ENCODE peak calls at places on chromosomes 16 and 17, in five cellular contexts. One of them, this sample, is unnamed.
A peak's percentile ranks its signal among the peaks of the same experiment; 100 is the strongest.

GRCh38 chr16:15919331-15919730 is 30.1 kb upstream of the ABCC1 start:
- DNase-seq in M059J: peak; percentile 30
- DNase-seq in adipocyte: no peak
- DNase-seq in psoas muscle: no peak
- DNase-seq in stimulated activated CD8-positive, alpha-beta memory T cell treated with anti-CD3 and anti-CD28 coated beads, Interleukin-2, amount 100 ng/mL, for 1 hour: no peak
- DNase-seq in this sample: no peak

GRCh38 chr17:64150237-64151015 is 20.5 kb upstream of the ERN1 start:
- DNase-seq in M059J: no peak
- DNase-seq in adipocyte: peak; percentile 88
- DNase-seq in psoas muscle: peak; percentile 81
- DNase-seq in stimulated activated CD8-positive, alpha-beta memory T cell treated with anti-CD3 and anti-CD28 coated beads, Interleukin-2, amount 100 ng/mL, for 1 hour: no peak
- DNase-seq in this sample: peak; percentile 47

GRCh38 chr17:82241183-82241925 is 12.5 kb downstream of the SLC16A3 start:
- DNase-seq in M059J: peak; percentile 95
- DNase-seq in adipocyte: peak; percentile 74
- DNase-seq in psoas muscle: peak; percentile 93
- DNase-seq in stimulated activated CD8-positive, alpha-beta memory T cell treated with anti-CD3 and anti-CD28 coated beads, Interleukin-2, amount 100 ng/mL, for 1 hour: no peak
- DNase-seq in this sample: peak; percentile 46

GRCh38 chr17:31560836-31561235 is 169.4 kb downstream of the RAB11FIP4 start:
- DNase-seq in M059J: peak; percentile 69
- DNase-seq in adipocyte: peak; percentile 36
- DNase-seq in psoas muscle: no peak
- DNase-seq in stimulated activated CD8-positive, alpha-beta memory T cell treated with anti-CD3 and anti-CD28 coated beads, Interleukin-2, amount 100 ng/mL, for 1 hour: no peak
- DNase-seq in this sample: no peak

GRCh38 chr16:53899471-53899870 is 195.5 kb downstream of the FTO start:
- DNase-seq in M059J: no peak
- DNase-seq in adipocyte: no peak
- DNase-seq in psoas muscle: no peak
- DNase-seq in stimulated activated CD8-positive, alpha-beta memory T cell treated with anti-CD3 and anti-CD28 coated beads, Interleukin-2, amount 100 ng/mL, for 1 hour: no peak
- DNase-seq in this sample: peak; percentile 20

GRCh38 chr17:43834106-43834505 is 1.2 kb upstream of the MPP3 start:
- DNase-seq in M059J: no peak
- DNase-seq in adipocyte: peak; percentile 61
- DNase-seq in psoas muscle: no peak
- DNase-seq in stimulated activated CD8-positive, alpha-beta memory T cell treated with anti-CD3 and anti-CD28 coated beads, Interleukin-2, amount 100 ng/mL, for 1 hour: no peak
- DNase-seq in this sample: peak; percentile 63

GRCh38 chr17:66580601-66581385 is 254.1 kb upstream of the CACNG5 start:
- DNase-seq in M059J: peak; percentile 67
- DNase-seq in adipocyte: peak; percentile 55
- DNase-seq in psoas muscle: no peak
- DNase-seq in stimulated activated CD8-positive, alpha-beta memory T cell treated with anti-CD3 and anti-CD28 coated beads, Interleukin-2, amount 100 ng/mL, for 1 hour: no peak
- DNase-seq in this sample: no peak

GRCh38 chr16:22843856-22844255 is 29.9 kb downstream of the HS3ST2 start:
- DNase-seq in M059J: no peak
- DNase-seq in adipocyte: no peak
- DNase-seq in psoas muscle: no peak
- DNase-seq in stimulated activated CD8-positive, alpha-beta memory T cell treated with anti-CD3 and anti-CD28 coated beads, Interleukin-2, amount 100 ng/mL, for 1 hour: no peak
- DNase-seq in this sample: no peak

GRCh38 chr16:2822158-2822495 is 5.1 kb downstream of the PRSS21 start:
- DNase-seq in M059J: no peak
- DNase-seq in adipocyte: no peak
- DNase-seq in psoas muscle: no peak
- DNase-seq in stimulated activated CD8-positive, alpha-beta memory T cell treated with anti-CD3 and anti-CD28 coated beads, Interleukin-2, amount 100 ng/mL, for 1 hour: no peak
- DNase-seq in this sample: no peak

GRCh38 chr17:40724656-40725055 is 21.1 kb upstream of the KRT24 start:
- DNase-seq in M059J: peak; percentile 62
- DNase-seq in adipocyte: no peak
- DNase-seq in psoas muscle: no peak
- DNase-seq in stimulated activated CD8-positive, alpha-beta memory T cell treated with anti-CD3 and anti-CD28 coated beads, Interleukin-2, amount 100 ng/mL, for 1 hour: no peak
- DNase-seq in this sample: no peak

GRCh38 chr16:49112754-49113153 is 168.9 kb downstream of the CBLN1 start:
- DNase-seq in M059J: no peak
- DNase-seq in adipocyte: no peak
- DNase-seq in psoas muscle: no peak
- DNase-seq in stimulated activated CD8-positive, alpha-beta memory T cell treated with anti-CD3 and anti-CD28 coated beads, Interleukin-2, amount 100 ng/mL, for 1 hour: no peak
- DNase-seq in this sample: no peak

GRCh38 chr16:11356573-11357331 is 11.5 kb downstream of the RMI2 start:
- DNase-seq in M059J: peak; percentile 66
- DNase-seq in adipocyte: peak; percentile 80
- DNase-seq in psoas muscle: peak; percentile 78
- DNase-seq in stimulated activated CD8-positive, alpha-beta memory T cell treated with anti-CD3 and anti-CD28 coated beads, Interleukin-2, amount 100 ng/mL, for 1 hour: no peak
- DNase-seq in this sample: peak; percentile 76

GRCh38 chr16:85856585-85856984 is 42.4 kb upstream of the IRF8 start:
- DNase-seq in M059J: no peak
- DNase-seq in adipocyte: no peak
- DNase-seq in psoas muscle: no peak
- DNase-seq in stimulated activated CD8-positive, alpha-beta memory T cell treated with anti-CD3 and anti-CD28 coated beads, Interleukin-2, amount 100 ng/mL, for 1 hour: no peak
- DNase-seq in this sample: no peak

GRCh38 chr17:60231691-60232090 is 81.9 kb downstream of the CA4 start:
- DNase-seq in M059J: peak; percentile 28
- DNase-seq in adipocyte: peak; percentile 47
- DNase-seq in psoas muscle: no peak
- DNase-seq in stimulated activated CD8-positive, alpha-beta memory T cell treated with anti-CD3 and anti-CD28 coated beads, Interleukin-2, amount 100 ng/mL, for 1 hour: no peak
- DNase-seq in this sample: peak; percentile 47

GRCh38 chr17:48100160-48100559 is 1.1 kb downstream of the CBX1 start:
- DNase-seq in M059J: peak; percentile 39
- DNase-seq in adipocyte: peak; percentile 70
- DNase-seq in psoas muscle: no peak
- DNase-seq in stimulated activated CD8-positive, alpha-beta memory T cell treated with anti-CD3 and anti-CD28 coated beads, Interleukin-2, amount 100 ng/mL, for 1 hour: no peak
- DNase-seq in this sample: peak; percentile 44

GRCh38 chr16:61050547-61050946 is 985.7 kb downstream of the CDH8 start:
- DNase-seq in M059J: no peak
- DNase-seq in adipocyte: no peak
- DNase-seq in psoas muscle: no peak
- DNase-seq in stimulated activated CD8-positive, alpha-beta memory T cell treated with anti-CD3 and anti-CD28 coated beads, Interleukin-2, amount 100 ng/mL, for 1 hour: no peak
- DNase-seq in this sample: no peak

GRCh38 chr16:11629071-11630030 is 38.9 kb upstream of the SNN start:
- DNase-seq in M059J: no peak
- DNase-seq in adipocyte: no peak
- DNase-seq in psoas muscle: no peak
- DNase-seq in stimulated activated CD8-positive, alpha-beta memory T cell treated with anti-CD3 and anti-CD28 coated beads, Interleukin-2, amount 100 ng/mL, for 1 hour: no peak
- DNase-seq in this sample: no peak

GRCh38 chr17:81837641-81838040 is 2.8 kb upstream of the PPP1R27 start:
- DNase-seq in M059J: peak; percentile 46
- DNase-seq in adipocyte: no peak
- DNase-seq in psoas muscle: peak; percentile 86
- DNase-seq in stimulated activated CD8-positive, alpha-beta memory T cell treated with anti-CD3 and anti-CD28 coated beads, Interleukin-2, amount 100 ng/mL, for 1 hour: no peak
- DNase-seq in this sample: no peak

GRCh38 chr16:79599256-79599836 is 1.2 kb downstream of the MAF start:
- DNase-seq in M059J: peak; percentile 2
- DNase-seq in adipocyte: peak; percentile 4
- DNase-seq in psoas muscle: peak; percentile 72
- DNase-seq in stimulated activated CD8-positive, alpha-beta memory T cell treated with anti-CD3 and anti-CD28 coated beads, Interleukin-2, amount 100 ng/mL, for 1 hour: no peak
- DNase-seq in this sample: peak; percentile 25

GRCh38 chr16:84821728-84822676 is 2.2 kb downstream of the CRISPLD2 start:
- DNase-seq in M059J: no peak
- DNase-seq in adipocyte: peak; percentile 61
- DNase-seq in psoas muscle: peak; percentile 36
- DNase-seq in stimulated activated CD8-positive, alpha-beta memory T cell treated with anti-CD3 and anti-CD28 coated beads, Interleukin-2, amount 100 ng/mL, for 1 hour: no peak
- DNase-seq in this sample: peak; percentile 44

GRCh38 chr17:37024181-37024637 is 75.5 kb downstream of the AATF start:
- DNase-seq in M059J: no peak
- DNase-seq in adipocyte: no peak
- DNase-seq in psoas muscle: no peak
- DNase-seq in stimulated activated CD8-positive, alpha-beta memory T cell treated with anti-CD3 and anti-CD28 coated beads, Interleukin-2, amount 100 ng/mL, for 1 hour: no peak
- DNase-seq in this sample: no peak

GRCh38 chr16:31243734-31244670 is 15.8 kb upstream of the ITGAM start:
- DNase-seq in M059J: no peak
- DNase-seq in adipocyte: no peak
- DNase-seq in psoas muscle: no peak
- DNase-seq in stimulated activated CD8-positive, alpha-beta memory T cell treated with anti-CD3 and anti-CD28 coated beads, Interleukin-2, amount 100 ng/mL, for 1 hour: no peak
- DNase-seq in this sample: no peak

GRCh38 chr17:6231465-6231864 is 161.3 kb downstream of the WSCD1 start:
- DNase-seq in M059J: no peak
- DNase-seq in adipocyte: no peak
- DNase-seq in psoas muscle: no peak
- DNase-seq in stimulated activated CD8-positive, alpha-beta memory T cell treated with anti-CD3 and anti-CD28 coated beads, Interleukin-2, amount 100 ng/mL, for 1 hour: no peak
- DNase-seq in this sample: no peak

GRCh38 chr16:29961127-29961478 is 776 bp upstream of the TMEM219 start:
- DNase-seq in M059J: no peak
- DNase-seq in adipocyte: no peak
- DNase-seq in psoas muscle: no peak
- DNase-seq in stimulated activated CD8-positive, alpha-beta memory T cell treated with anti-CD3 and anti-CD28 coated beads, Interleukin-2, amount 100 ng/mL, for 1 hour: no peak
- DNase-seq in this sample: no peak

GRCh38 chr17:61504697-61505096 is 52.5 kb downstream of the TBX4 start:
- DNase-seq in M059J: peak; percentile 95
- DNase-seq in adipocyte: peak; percentile 92
- DNase-seq in psoas muscle: no peak
- DNase-seq in stimulated activated CD8-positive, alpha-beta memory T cell treated with anti-CD3 and anti-CD28 coated beads, Interleukin-2, amount 100 ng/mL, for 1 hour: no peak
- DNase-seq in this sample: peak; percentile 72

GRCh38 chr17:13076905-13077304 is 59.1 kb upstream of the ELAC2 start:
- DNase-seq in M059J: no peak
- DNase-seq in adipocyte: no peak
- DNase-seq in psoas muscle: no peak
- DNase-seq in stimulated activated CD8-positive, alpha-beta memory T cell treated with anti-CD3 and anti-CD28 coated beads, Interleukin-2, amount 100 ng/mL, for 1 hour: no peak
- DNase-seq in this sample: peak; percentile 49

GRCh38 chr16:86319871-86320270 is 190.5 kb upstream of the FOXF1 start:
- DNase-seq in M059J: no peak
- DNase-seq in adipocyte: peak; percentile 71
- DNase-seq in psoas muscle: no peak
- DNase-seq in stimulated activated CD8-positive, alpha-beta memory T cell treated with anti-CD3 and anti-CD28 coated beads, Interleukin-2, amount 100 ng/mL, for 1 hour: no peak
- DNase-seq in this sample: peak; percentile 34